ENCODE peak calls at places on chromosome 9, in seven cellular contexts. N, P, T, F, Z, L and A are unnamed samples.

GRCh38 chr9:34375901-34376595 is 650 bp downstream of the MYORG start:
- DNase-seq in N (peak), P (peak), T (no peak), F (peak), Z (peak), L (peak), A (peak)

GRCh38 chr9:137253717-137254623 is 1.2 kb upstream of the NELFB start:
- DNase-seq in N (no peak), P (no peak), T (no peak), F (no peak), Z (no peak), L (no peak), A (no peak)

GRCh38 chr9:5799314-5799713 is 33.6 kb downstream of the ERMP1 start:
- DNase-seq in N (peak), P (peak), T (no peak), F (peak), Z (peak), L (no peak), A (peak)

GRCh38 chr9:77488439-77489126 is 159.5 kb downstream of the GNA14 start:
- DNase-seq in N (no peak), P (no peak), T (no peak), F (no peak), Z (peak), L (no peak), A (no peak)

GRCh38 chr9:77457916-77458592 is 190.1 kb downstream of the GNA14 start:
- DNase-seq in N (peak), P (peak), T (peak), F (peak), Z (peak), L (peak), A (peak)

GRCh38 chr9:126722252-126722921 is 82.5 kb upstream of the ZBTB43 start:
- DNase-seq in N (peak), P (peak), T (peak), F (peak), Z (peak), L (peak), A (peak)

GRCh38 chr9:133532937-133533668 is 1.4 kb upstream of the ADAMTSL2 start:
- DNase-seq in N (peak), P (peak), T (peak), F (peak), Z (peak), L (peak), A (peak)

GRCh38 chr9:134571326-134571871 is 70.2 kb upstream of the COL5A1 start:
- DNase-seq in N (no peak), P (no peak), T (no peak), F (no peak), Z (no peak), L (no peak), A (no peak)

GRCh38 chr9:130064621-130065020 is 10.9 kb downstream of the GPR107 start:
- DNase-seq in N (no peak), P (no peak), T (no peak), F (no peak), Z (no peak), L (no peak), A (no peak)

GRCh38 chr9:114030364-114030763 is 47.7 kb downstream of the AMBP start:
- DNase-seq in N (no peak), P (no peak), T (no peak), F (no peak), Z (no peak), L (no peak), A (no peak)